ENCODE peak calls at places on chromosomes 4 and X, in six cellular contexts. G, D, M, K, F and P are unnamed samples.

GRCh38 chrX:6574762-6575161 is 39.8 kb upstream of the VCX3A start:
- DNase-seq in D (no peak), G (no peak), F (no peak), M (no peak), K (no peak), P (no peak)

GRCh38 chr4:30002345-30002744 is 717.8 kb upstream of the PCDH7 start:
- DNase-seq in D (no peak), K (no peak), M (no peak), F (no peak), G (no peak), P (no peak)

GRCh38 chrX:140723251-140723650 is 13.7 kb downstream of the LINC00632 start:
- DNase-seq in M (no peak), F (no peak), D (no peak), K (no peak), G (no peak), P (no peak)

GRCh38 chr4:105637409-105638258 is 70.9 kb downstream of the INTS12 start:
- DNase-seq in F (peak), M (peak), K (peak), D (peak), G (peak), P (peak)

GRCh38 chr4:171920901-171921300 is 107.7 kb downstream of the GALNTL6 start:
- DNase-seq in K (no peak), F (no peak), M (no peak), G (no peak), D (no peak), P (no peak)

GRCh38 chr4:139319571-139319970 is 17.3 kb upstream of the NDUFC1 start:
- DNase-seq in M (no peak), D (no peak), G (no peak), F (no peak), K (no peak), P (no peak)

GRCh38 chr4:107736924-107737448 is 17.0 kb upstream of the PAPSS1 start:
- DNase-seq in M (no peak), D (peak), G (peak), K (peak), F (no peak), P (no peak)

GRCh38 chr4:152957437-152958185 is 21.5 kb downstream of the FHDC1 start:
- DNase-seq in M (no peak), K (peak), D (no peak), G (no peak), F (no peak), P (no peak)

GRCh38 chrX:153734871-153735270 is 10.2 kb downstream of the ABCD1 start:
- DNase-seq in D (no peak), K (no peak), F (no peak), G (no peak), M (no peak), P (no peak)

GRCh38 chr4:78336093-78336943 is 215.3 kb upstream of the ANXA3 start:
- DNase-seq in M (no peak), D (no peak), G (no peak), K (no peak), F (no peak), P (no peak)

GRCh38 chr4:94676910-94677309 is 80.8 kb upstream of the BMPR1B start:
- DNase-seq in G (no peak), D (no peak), K (no peak), F (no peak), M (no peak), P (no peak)

GRCh38 chrX:154039577-154039976 is 19.9 kb upstream of the IRAK1 start:
- DNase-seq in F (no peak), M (peak), G (no peak), K (no peak), D (no peak), P (no peak)

GRCh38 chr4:77072195-77072753 is 3.5 kb downstream of the CCNI start:
- DNase-seq in G (no peak), F (no peak), D (no peak), M (no peak), K (no peak), P (no peak)

GRCh38 chrX:126164689-126165400 is 1.2 kb downstream of the DCAF12L2 start:
- DNase-seq in G (no peak), D (no peak), F (no peak), K (no peak), M (peak), P (no peak)

GRCh38 chrX:40068048-40068447 is 29.7 kb downstream of the BCOR start:
- DNase-seq in K (no peak), D (no peak), F (no peak), M (no peak), G (no peak), P (no peak)

GRCh38 chr4:47313396-47313795 is 150.1 kb downstream of the COMMD8 start:
- DNase-seq in F (no peak), K (no peak), M (no peak), G (no peak), D (no peak), P (no peak)

GRCh38 chr4:125433453-125433852 is 118.7 kb downstream of the FAT4 start:
- DNase-seq in M (no peak), G (no peak), D (no peak), F (no peak), K (no peak), P (no peak)

GRCh38 chrX:15947648-15948317 is 93.2 kb upstream of the AP1S2 start:
- DNase-seq in D (no peak), M (no peak), K (no peak), F (no peak), G (no peak), P (no peak)

GRCh38 chr4:159175989-159176375 is 73.1 kb downstream of the RAPGEF2 start:
- DNase-seq in F (no peak), G (no peak), M (no peak), K (no peak), D (no peak), P (no peak)

GRCh38 chr4:148922497-148922896 is 480.3 kb upstream of the NR3C2 start:
- DNase-seq in G (no peak), D (no peak), M (no peak), K (no peak), F (no peak), P (no peak)

GRCh38 chr4:1375051-1375721 is 28.2 kb downstream of the UVSSA start:
- DNase-seq in F (no peak), M (no peak), G (no peak), K (no peak), D (no peak), P (no peak)

GRCh38 chr4:25233194-25233593 is 639 bp upstream of the PI4K2B start:
- DNase-seq in M (no peak), F (no peak), G (no peak), D (no peak), K (no peak), P (no peak)

GRCh38 chr4:114479595-114479994 is 119.0 kb upstream of the UGT8 start:
- DNase-seq in F (no peak), M (no peak), G (no peak), D (peak), K (no peak), P (no peak)

GRCh38 chrX:106707771-106708454 is 18.6 kb upstream of the RNF128 start:
- DNase-seq in D (no peak), K (no peak), M (no peak), F (no peak), G (no peak), P (no peak)

GRCh38 chr4:47031011-47031678 is at the start of gene GABRB1:
- DNase-seq in F (peak), K (peak), D (no peak), G (no peak), M (peak), P (no peak)

GRCh38 chr4:5463936-5464650 is 244.3 kb downstream of the EVC2 start:
- DNase-seq in M (no peak), K (no peak), D (no peak), G (no peak), F (no peak), P (no peak)

GRCh38 chr4:146975535-146975934 is 29.9 kb upstream of the TTC29 start:
- DNase-seq in K (no peak), D (no peak), M (no peak), G (no peak), F (no peak), P (no peak)

GRCh38 chrX:118499295-118499694 is 3.7 kb downstream of the DOCK11 start:
- DNase-seq in F (no peak), K (no peak), M (no peak), G (no peak), D (peak), P (no peak)

GRCh38 chr4:147094228-147094627 is 148.6 kb upstream of the TTC29 start:
- DNase-seq in K (no peak), G (no peak), D (no peak), F (no peak), M (no peak), P (no peak)

GRCh38 chr4:40736910-40737309 is 12.8 kb upstream of the NSUN7 start:
- DNase-seq in G (peak), D (peak), M (no peak), K (peak), F (no peak), P (peak)

GRCh38 chr4:151169223-151169622 is 69.8 kb downstream of the RPS3A start:
- DNase-seq in K (no peak), M (peak), F (peak), G (no peak), D (peak), P (no peak)

GRCh38 chrX:39777623-39778025 is 320.1 kb downstream of the BCOR start:
- DNase-seq in K (no peak), F (no peak), M (no peak), G (no peak), D (no peak), P (no peak)

GRCh38 chr4:72809208-72809607 is 240.2 kb upstream of the ADAMTS3 start:
- DNase-seq in M (no peak), G (no peak), K (no peak), D (no peak), F (no peak), P (no peak)

GRCh38 chrX:70117738-70118137 is 15.5 kb upstream of the IGBP1 start:
- DNase-seq in D (no peak), G (no peak), M (no peak), K (no peak), F (no peak), P (no peak)